ENCODE peak calls at places on chromosome 4, in nine cellular contexts. G is heart right ventricle; F is CD8-positive, alpha-beta T cell; O is A549; E is PC-3; R is pancreas; P is endodermal cell; M is MM.1S; K is psoas muscle. B is an unnamed sample.

GRCh38 chr4:71689822-71690221 is 94.1 kb downstream of the GC start:
- DNase-seq in G (no peak), F (no peak), O (no peak), E (no peak), R (no peak), P (peak; percentile 53), M (no peak), K (no peak), B (no peak)

GRCh38 chr4:101252721-101253120 is 94.6 kb downstream of the PPP3CA start:
- DNase-seq in G (no peak), F (no peak), O (no peak), E (no peak), R (no peak), P (no peak), M (peak; percentile 79), K (no peak), B (no peak)

GRCh38 chr4:156545003-156545785 is 426.4 kb downstream of the PDGFC start:
- DNase-seq in G (peak; percentile 4), F (no peak), O (no peak), E (no peak), R (no peak), P (no peak), M (no peak), K (no peak), B (no peak)

GRCh38 chr4:147481577-147482109 is 746 bp downstream of the EDNRA start:
- DNase-seq in G (no peak), F (no peak), O (no peak), E (no peak), R (no peak), P (peak; percentile 76), M (no peak), K (no peak), B (peak; percentile 31)

GRCh38 chr4:3031357-3032064 is 42.8 kb downstream of the HTT-AS start:
- DNase-seq in G (no peak), F (no peak), O (no peak), E (peak; percentile 36), R (peak; percentile 90), P (no peak), M (no peak), K (no peak), B (peak; percentile 53)

GRCh38 chr4:102143433-102143832 is 201.8 kb downstream of the SLC39A8 start:
- DNase-seq in G (no peak), F (no peak), O (no peak), E (no peak), R (no peak), P (no peak), M (no peak), K (no peak), B (no peak)

GRCh38 chr4:144645102-144645469 is 870 bp upstream of the HHIP start:
- DNase-seq in G (no peak), F (no peak), O (no peak), E (no peak), R (peak; percentile 38), P (no peak), M (no peak), K (peak; percentile 55), B (peak; percentile 35)

GRCh38 chr4:122480655-122481487 is 24.3 kb upstream of the IL2 start:
- DNase-seq in G (no peak), F (no peak), O (no peak), E (no peak), R (no peak), P (no peak), M (no peak), K (no peak), B (no peak)

GRCh38 chr4:4603067-4603466 is 61.2 kb upstream of the STX18 start:
- DNase-seq in G (no peak), F (no peak), O (no peak), E (no peak), R (no peak), P (no peak), M (no peak), K (no peak), B (no peak)

GRCh38 chr4:118682928-118683327 is 2.3 kb upstream of the METTL14 start:
- DNase-seq in G (no peak), F (no peak), O (peak; percentile 13), E (peak; percentile 45), R (no peak), P (peak; percentile 50), M (peak; percentile 24), K (no peak), B (no peak)

GRCh38 chr4:140595065-140595464 is 26.3 kb upstream of the UCP1 start:
- DNase-seq in G (no peak), F (no peak), O (peak; percentile 25), E (peak; percentile 61), R (no peak), P (peak; percentile 81), M (peak; percentile 80), K (no peak), B (peak; percentile 20)

GRCh38 chr4:141079393-141079930 is 53.8 kb downstream of the RNF150 start:
- DNase-seq in G (no peak), F (no peak), O (no peak), E (no peak), R (no peak), P (no peak), M (no peak), K (no peak), B (no peak)

GRCh38 chr4:35556387-35556786 is 687.9 kb downstream of the ARAP2 start:
- DNase-seq in G (no peak), F (no peak), O (no peak), E (peak; percentile 73), R (no peak), P (no peak), M (no peak), K (no peak), B (no peak)

GRCh38 chr4:6893449-6894085 is 16.1 kb upstream of the TBC1D14 start:
- DNase-seq in G (no peak), F (no peak), O (peak; percentile 52), E (no peak), R (no peak), P (no peak), M (no peak), K (no peak), B (no peak)

DNA sequence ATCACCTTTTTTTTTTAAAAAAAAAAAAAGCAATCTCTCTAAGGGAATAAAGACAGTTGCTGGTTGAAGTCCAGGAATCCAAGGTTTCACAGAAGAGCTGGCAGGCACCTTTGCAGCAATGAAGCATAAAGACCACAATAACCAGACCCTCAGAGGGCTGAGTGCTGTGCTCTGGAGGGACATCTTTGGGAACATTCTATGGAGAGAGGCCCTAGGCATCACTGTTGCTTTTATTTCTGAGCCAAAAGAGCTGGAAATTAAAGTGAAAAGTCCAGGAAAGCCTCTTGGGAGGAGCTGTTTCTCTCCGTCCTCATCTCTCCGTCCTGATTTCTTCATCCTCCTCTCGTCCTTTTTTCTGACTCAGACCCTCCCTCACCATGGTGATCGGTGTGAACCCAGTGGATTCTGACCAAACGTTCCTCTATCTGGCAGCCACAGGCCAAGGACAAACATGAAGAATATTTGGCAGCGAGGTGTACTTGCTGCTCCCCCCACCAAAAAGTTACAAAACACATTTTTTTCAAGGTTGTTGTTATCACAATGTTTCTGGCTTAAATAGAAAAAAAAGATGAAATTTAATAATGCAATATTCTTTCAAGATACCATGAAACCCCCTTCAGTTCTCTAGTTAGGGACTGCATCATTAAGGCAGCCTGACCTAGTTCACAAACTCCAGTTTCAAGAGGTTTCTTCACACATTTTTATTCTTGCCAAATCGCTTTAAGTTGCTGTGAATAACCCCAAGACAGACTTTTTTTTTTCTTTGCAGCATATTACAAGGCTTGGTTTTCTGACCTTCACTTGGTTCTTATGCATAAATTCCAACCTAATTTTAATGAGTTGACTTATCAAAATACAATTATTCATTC is 80.3 kb downstream of the SCD5 start:
- DNase-seq in G (no peak), F (no peak), O (no peak), E (no peak), R (no peak), P (no peak), M (no peak), K (peak; percentile 70), B (peak; percentile 86)
- H3K4me1 ChIP-seq in G (no peaks in the 10 kb centered on the region), F (no peaks in the 10 kb centered on the region), O (peaks cover 6% of the 10 kb centered on the region), E (no peaks in the 10 kb centered on the region), R (peaks cover 24% of the 10 kb centered on the region), P (no peaks in the 10 kb centered on the region), M (no peaks in the 10 kb centered on the region), K (no peaks in the 10 kb centered on the region), B (peaks cover 28% of the 10 kb centered on the region)

GRCh38 chr4:77861500-77861899 is 1.1 kb upstream of the MRPL1 start:
- DNase-seq in G (no peak), F (no peak), O (no peak), E (no peak), R (no peak), P (no peak), M (peak; percentile 31), K (no peak), B (no peak)

GRCh38 chr4:77859256-77859655 is 3.4 kb upstream of the MRPL1 start:
- DNase-seq in G (no peak), F (no peak), O (no peak), E (no peak), R (peak; percentile 30), P (no peak), M (no peak), K (no peak), B (no peak)

GRCh38 chr4:77865259-77865658 is 2.6 kb downstream of the MRPL1 start:
- DNase-seq in G (no peak), F (no peak), O (no peak), E (no peak), R (no peak), P (no peak), M (no peak), K (no peak), B (no peak)

DNA sequence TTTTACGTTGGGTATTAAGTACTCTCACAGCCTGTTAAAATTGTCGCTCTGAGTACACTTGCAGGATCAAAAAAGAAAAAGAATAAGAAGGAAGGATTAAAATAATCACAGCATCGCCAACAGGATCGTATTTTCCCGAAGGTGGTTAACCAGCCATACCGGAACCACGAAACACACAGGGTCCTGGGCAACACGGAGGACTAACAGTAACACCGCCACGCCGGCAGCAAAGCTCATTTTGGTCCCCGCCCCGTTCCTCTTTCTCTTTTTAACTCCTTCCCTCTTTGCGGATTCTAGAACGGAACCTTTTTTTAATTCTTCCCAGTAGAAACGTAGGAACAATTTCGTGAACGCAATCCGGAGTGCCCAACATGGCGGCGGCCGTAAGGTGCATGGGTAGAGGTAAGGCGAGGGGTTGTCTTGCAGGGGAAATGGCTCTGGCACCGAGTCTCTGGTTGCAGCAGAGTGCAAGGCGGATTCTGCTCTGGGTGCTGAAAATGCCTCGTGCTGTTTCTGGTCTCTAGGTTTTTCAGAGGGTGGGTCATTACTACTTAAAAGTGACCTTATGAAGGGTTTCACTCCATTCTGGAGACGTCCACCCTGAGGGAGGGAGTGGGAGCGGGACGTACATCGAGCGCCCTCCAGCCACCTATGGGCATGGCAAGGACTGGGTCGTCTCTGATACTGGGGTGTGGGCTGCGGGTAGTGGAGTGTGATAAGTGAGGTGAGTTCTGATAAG is at the start of gene MRPL1:
- DNase-seq in G (peak; percentile 93), F (peak; percentile 77), O (peak; percentile 74), E (peak; percentile 94), R (peak; percentile 86), P (peak; percentile 93), M (peak; percentile 93), K (peak; percentile 94), B (peak; percentile 95)
- TF ChIP-seq CTCF in G (no peak), F (no peak), O (no peak), E (peak; percentile 17), R (peak; percentile 2), P (no peak), M (peak; percentile 16), K (no peak), B (no peak)

GRCh38 chr4:182589100-182589499 is 328.1 kb downstream of the DCTD start:
- DNase-seq in G (no peak), F (no peak), O (no peak), E (no peak), R (no peak), P (no peak), M (no peak), K (no peak), B (no peak)
- H3K4me1 ChIP-seq in G (no peaks in the 10 kb centered on the region), F (no peaks in the 10 kb centered on the region), O (no peaks in the 10 kb centered on the region), E (no peaks in the 10 kb centered on the region), R (no peaks in the 10 kb centered on the region), P (peaks cover 6% of the 10 kb centered on the region), M (no peaks in the 10 kb centered on the region), K (no peaks in the 10 kb centered on the region), B (no peaks in the 10 kb centered on the region)

GRCh38 chr4:79540143-79540542 is 132.1 kb upstream of the GK2 start:
- DNase-seq in G (no peak), F (no peak), O (no peak), E (no peak), R (no peak), P (no peak), M (no peak), K (no peak), B (no peak)
- TF ChIP-seq CTCF in G (no peak), F (no peak), O (no peak), E (no peak), R (no peak), P (no peak), M (no peak), K (no peak), B (no peak)

B was measured in testis.